ENCODE peak calls at places on chromosomes 12 and 14, in nine cellular contexts. G is IMR-90, T is fibroblast of mammary gland, P is psoas muscle, R is osteocyte, X is AG09319, W is heart left ventricle, D is mucosa of descending colon, V is neural progenitor cell. L is an unnamed sample.

GRCh38 chr12:121061831-121062230 is 22.8 kb upstream of the OASL start:
- DNase-seq in D (no peak), V (peak), P (no peak), W (no peak), G (peak), T (peak), X (no peak), R (no peak), L (no peak)

GRCh38 chr14:22185191-22185590 is 403.8 kb downstream of the DAD1 start:
- DNase-seq in V (no peak), D (no peak), T (peak), R (no peak), X (no peak), G (peak), W (no peak), P (no peak), L (no peak)

GRCh38 chr14:59831121-59831730 is 39.4 kb downstream of the RTN1 start:
- DNase-seq in G (no peak), D (no peak), R (no peak), V (no peak), P (no peak), W (no peak), T (no peak), X (no peak), L (no peak)

GRCh38 chr12:48765753-48766162 is 23.1 kb downstream of the ADCY6 start:
- DNase-seq in P (no peak), R (no peak), X (no peak), V (no peak), W (no peak), G (peak), D (no peak), T (peak), L (peak)

GRCh38 chr14:56143025-56143424 is 24.8 kb downstream of the PELI2 start:
- DNase-seq in R (no peak), X (no peak), V (no peak), P (no peak), D (no peak), G (no peak), W (no peak), T (no peak), L (no peak)

GRCh38 chr14:95361373-95362179 is 41.9 kb upstream of the CLMN start:
- DNase-seq in V (peak), G (no peak), T (peak), P (peak), D (peak), R (no peak), X (no peak), W (peak), L (peak)

GRCh38 chr12:104735801-104736200 is 222.3 kb downstream of the SLC41A2 start:
- DNase-seq in T (no peak), R (no peak), X (no peak), W (no peak), P (no peak), D (no peak), G (no peak), V (no peak), L (no peak)

GRCh38 chr14:83974647-83975163 is 1555.2 kb upstream of the FLRT2 start:
- DNase-seq in V (no peak), G (no peak), R (no peak), T (no peak), X (no peak), W (no peak), D (no peak), P (no peak), L (no peak)

GRCh38 chr14:65879218-65880009 is 466.9 kb downstream of the FUT8 start:
- DNase-seq in W (no peak), R (no peak), X (peak), V (no peak), G (peak), T (peak), P (no peak), D (no peak), L (no peak)

GRCh38 chr12:47774664-47775063 is 1.6 kb downstream of the SLC48A1 start:
- DNase-seq in G (no peak), V (no peak), R (no peak), P (peak), D (no peak), W (peak), X (no peak), T (no peak), L (no peak)

GRCh38 chr12:58387199-58387598 is 445.8 kb downstream of the ATP23 start:
- DNase-seq in D (no peak), T (peak), R (no peak), X (no peak), G (peak), P (no peak), W (no peak), V (no peak), L (no peak)

GRCh38 chr14:95151561-95151960 is 5.8 kb downstream of the DICER1 start:
- DNase-seq in P (no peak), V (no peak), X (no peak), R (no peak), G (no peak), T (peak), W (no peak), D (no peak), L (no peak)

GRCh38 chr12:53061404-53062010 is 11.6 kb downstream of the TNS2 start:
- DNase-seq in W (no peak), P (peak), V (peak), G (no peak), R (no peak), D (peak), X (no peak), T (no peak), L (no peak)

GRCh38 chr14:68599896-68600620 is 192.8 kb downstream of the ZFP36L1 start:
- DNase-seq in V (peak), T (no peak), W (no peak), X (no peak), R (no peak), P (no peak), D (no peak), G (no peak), L (no peak)

GRCh38 chr14:60648169-60648933 is 926 bp downstream of the SIX1 start:
- DNase-seq in G (peak), P (peak), D (no peak), X (no peak), T (peak), W (no peak), R (no peak), V (peak), L (peak)

GRCh38 chr12:122944588-122944987 is 21.7 kb downstream of the ABCB9 start:
- DNase-seq in W (no peak), X (no peak), G (peak), P (no peak), R (peak), T (peak), D (peak), V (no peak), L (no peak)

GRCh38 chr14:99691111-99691885 is 7.2 kb downstream of the CYP46A1 start:
- DNase-seq in V (no peak), D (no peak), P (no peak), R (peak), W (no peak), T (no peak), G (no peak), X (no peak), L (no peak)

GRCh38 chr12:34108405-34108803 is 86.1 kb downstream of the ALG10 start:
- DNase-seq in P (no peak), V (no peak), W (no peak), D (no peak), T (no peak), R (no peak), X (no peak), G (no peak), L (no peak)

GRCh38 chr14:91380610-91381371 is 36.8 kb downstream of the CCDC88C start:
- DNase-seq in D (no peak), R (no peak), T (peak), X (no peak), P (no peak), G (no peak), V (no peak), W (peak), L (no peak)

GRCh38 chr14:58955294-58955821 is 233.1 kb upstream of the DAAM1 start:
- DNase-seq in X (no peak), T (no peak), G (peak), V (peak), D (no peak), R (no peak), P (no peak), W (no peak), L (peak)

GRCh38 chr12:116943419-116944372 is 32.9 kb downstream of the FBXW8 start:
- DNase-seq in D (no peak), T (no peak), P (peak), G (no peak), X (no peak), R (no peak), V (no peak), W (no peak), L (no peak)

GRCh38 chr14:21711360-21711961 is 37.8 kb upstream of the OR4E1 start:
- DNase-seq in V (peak), T (peak), D (no peak), W (no peak), P (no peak), R (no peak), X (no peak), G (peak), L (peak)

GRCh38 chr12:32671930-32672785 is 6.9 kb upstream of the DNM1L start:
- DNase-seq in T (peak), R (no peak), P (no peak), D (no peak), X (peak), W (no peak), V (peak), G (peak), L (peak)

GRCh38 chr12:6927379-6927991 is at the start of gene ATN1:
- DNase-seq in W (peak), P (peak), D (peak), G (peak), X (peak), T (peak), R (peak), V (peak), L (peak)

GRCh38 chr12:93847517-93848452 is 170.6 kb downstream of the CRADD start:
- DNase-seq in X (no peak), P (no peak), T (peak), W (no peak), D (no peak), R (no peak), G (no peak), V (no peak), L (peak)

GRCh38 chr14:106842687-106843086 is 1316.3 kb downstream of the TMEM121 start:
- DNase-seq in R (no peak), P (no peak), D (peak), W (no peak), X (no peak), G (no peak), V (no peak), T (no peak), L (no peak)

GRCh38 chr14:106841701-106842100 is 1315.3 kb downstream of the TMEM121 start:
- DNase-seq in D (no peak), T (no peak), P (no peak), W (no peak), X (no peak), R (no peak), V (no peak), G (no peak), L (no peak)

GRCh38 chr14:106837870-106838269 is 1311.5 kb downstream of the TMEM121 start:
- DNase-seq in D (no peak), W (no peak), G (no peak), T (no peak), V (no peak), R (no peak), X (no peak), P (no peak), L (no peak)

GRCh38 chr14:106838991-106839769 is 1312.8 kb downstream of the TMEM121 start:
- DNase-seq in T (no peak), X (no peak), G (no peak), W (no peak), P (no peak), R (peak), V (no peak), D (no peak), L (no peak)

DNA sequence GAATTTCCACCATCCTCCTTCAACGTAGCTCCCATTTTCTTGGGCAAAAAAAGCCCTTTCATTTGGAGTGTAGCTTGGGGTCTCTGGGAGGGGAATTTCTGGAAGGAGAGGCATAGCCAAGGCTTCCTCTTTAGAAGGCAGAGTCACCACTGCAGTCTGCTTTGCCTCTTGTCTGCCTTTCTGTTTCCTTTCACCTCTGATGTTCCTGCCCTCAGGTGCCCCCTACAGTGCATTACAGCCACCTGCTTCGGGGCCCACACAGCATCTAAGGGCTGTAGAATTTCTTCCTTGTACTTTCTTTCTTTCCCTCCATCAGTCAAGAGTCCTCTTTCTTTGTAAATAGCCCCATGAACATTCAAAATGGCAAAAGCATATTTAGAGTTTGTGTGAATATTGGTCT is 1313.9 kb downstream of the TMEM121 start:
- DNase-seq in G (no peak), V (no peak), R (no peak), X (no peak), P (no peak), T (no peak), D (no peak), W (no peak), L (no peak)
- TF ChIP-seq CTCF in G (no peak), V (no peak), R (no peak), X (no peak), P (no peak), T (no peak), D (no peak), W (no peak), L (no peak)

DNA sequence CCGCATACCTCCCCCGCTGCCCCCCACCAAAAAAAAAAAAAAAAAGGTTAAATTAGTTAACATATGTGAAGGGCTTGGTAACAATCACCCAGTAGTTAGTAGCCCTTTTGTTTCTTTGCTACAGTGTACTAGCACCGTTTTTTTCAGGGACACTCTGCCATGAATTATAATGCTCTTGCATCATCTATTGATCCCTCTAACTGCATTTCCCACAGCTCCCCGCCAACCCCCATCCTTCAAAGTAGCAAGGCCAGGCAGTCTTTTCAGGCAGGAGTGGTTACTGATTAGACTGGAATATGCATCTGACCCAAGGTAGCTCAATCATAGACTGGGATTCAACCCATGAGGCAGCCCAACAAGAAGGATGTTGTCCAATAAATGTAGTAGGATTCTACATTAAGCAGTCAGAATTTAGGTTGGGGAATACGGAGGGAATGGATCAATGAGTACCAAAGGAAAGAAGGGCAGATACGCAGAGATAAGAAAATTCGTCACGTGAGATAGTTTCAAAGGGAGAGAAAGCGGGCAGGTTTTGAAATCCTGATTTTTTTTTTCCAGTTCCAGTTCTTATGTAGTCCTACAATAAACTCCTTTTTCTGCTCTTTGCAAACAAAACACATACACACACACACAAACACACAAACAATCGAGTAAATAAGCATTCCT is 39.8 kb upstream of the CRACR2A start:
- DNase-seq in R (no peak), G (no peak), W (no peak), T (no peak), V (no peak), P (no peak), X (no peak), D (no peak), L (no peak)
- TF ChIP-seq CTCF in R (no peak), G (no peak), W (no peak), T (no peak), V (no peak), P (no peak), X (no peak), D (no peak), L (no peak)

GRCh38 chr14:72472845-72473244 is 421.1 kb downstream of the DPF3 start:
- DNase-seq in P (no peak), V (no peak), R (no peak), W (no peak), D (no peak), G (peak), T (no peak), X (no peak), L (no peak)
- TF ChIP-seq CTCF in P (no peak), V (peak), R (peak), W (no peak), D (no peak), G (no peak), T (no peak), X (no peak), L (no peak)

DNA sequence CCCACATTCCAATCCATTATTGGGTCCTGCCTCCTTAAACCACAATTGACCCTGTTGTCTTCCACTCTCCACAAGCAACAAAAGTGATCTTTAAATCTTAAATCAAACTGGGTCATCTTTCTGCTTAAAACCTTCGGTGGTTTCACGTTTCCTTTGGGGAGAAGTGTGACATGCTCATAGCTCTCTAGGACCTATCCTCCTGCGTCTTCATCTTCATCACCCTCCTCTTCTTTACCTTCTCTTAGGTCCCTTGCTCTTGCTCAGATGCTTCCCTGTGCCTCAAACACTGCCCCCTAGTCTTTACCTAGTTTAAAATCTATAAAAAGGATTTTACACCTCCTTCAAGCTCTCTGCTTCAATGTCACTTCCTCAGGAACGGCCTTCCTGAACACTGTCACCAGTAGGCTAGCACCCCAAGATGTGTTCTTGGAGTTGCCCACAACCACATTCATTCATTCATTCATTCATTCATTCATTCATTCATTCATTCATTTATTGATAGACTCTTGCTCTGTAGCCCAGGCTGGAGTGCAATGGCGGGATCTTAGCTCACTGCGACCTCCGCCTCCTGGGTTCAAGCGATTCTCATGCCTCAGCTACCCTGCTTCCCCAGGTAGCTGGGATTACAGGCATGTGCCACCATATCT is 46.8 kb downstream of the GALNT4 start:
- DNase-seq in D (no peak), X (no peak), W (no peak), R (no peak), G (no peak), V (no peak), P (no peak), T (no peak), L (no peak)
- TF ChIP-seq CTCF in D (no peak), X (no peak), W (no peak), R (no peak), G (no peak), V (no peak), P (no peak), T (no peak), L (no peak)

DNA sequence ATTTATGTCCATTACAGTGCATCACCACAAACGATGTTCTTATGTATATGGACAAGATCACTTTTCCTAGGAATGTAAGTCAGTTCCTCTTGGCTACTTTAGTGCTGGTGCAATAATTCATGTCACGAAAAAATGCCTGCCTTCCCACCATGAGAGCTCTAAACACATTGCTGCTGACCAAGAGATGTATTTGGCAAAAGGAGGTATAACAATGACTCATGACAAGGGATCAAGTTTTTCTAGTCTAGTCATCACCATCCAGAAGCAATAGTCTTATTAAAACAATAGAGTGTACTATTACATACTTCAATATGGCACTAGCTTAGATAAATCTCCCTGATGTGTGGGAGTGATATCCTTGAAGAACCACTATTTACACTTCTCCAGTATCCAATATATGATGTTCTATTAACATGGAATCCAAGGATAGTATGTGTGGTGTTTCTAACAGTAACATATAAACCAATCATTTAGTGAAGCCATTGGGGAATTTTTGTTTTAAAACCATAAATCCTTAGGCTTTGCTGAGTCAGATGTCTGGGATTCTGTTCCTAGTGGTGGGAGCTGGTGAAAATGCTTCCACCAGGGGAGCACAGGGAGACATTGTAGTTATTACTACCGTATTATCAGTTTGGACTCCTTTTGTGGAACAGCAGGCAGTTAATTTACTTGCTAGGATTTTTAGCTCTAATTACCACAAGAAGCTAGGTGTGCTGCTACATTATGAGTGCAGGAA is 1387.5 kb downstream of the LRFN5 start:
- DNase-seq in D (no peak), R (no peak), P (no peak), X (no peak), T (peak), G (peak), V (no peak), W (no peak), L (no peak)
- TF ChIP-seq CTCF in D (no peak), R (no peak), P (no peak), X (no peak), T (no peak), G (no peak), V (no peak), W (no peak), L (no peak)

DNA sequence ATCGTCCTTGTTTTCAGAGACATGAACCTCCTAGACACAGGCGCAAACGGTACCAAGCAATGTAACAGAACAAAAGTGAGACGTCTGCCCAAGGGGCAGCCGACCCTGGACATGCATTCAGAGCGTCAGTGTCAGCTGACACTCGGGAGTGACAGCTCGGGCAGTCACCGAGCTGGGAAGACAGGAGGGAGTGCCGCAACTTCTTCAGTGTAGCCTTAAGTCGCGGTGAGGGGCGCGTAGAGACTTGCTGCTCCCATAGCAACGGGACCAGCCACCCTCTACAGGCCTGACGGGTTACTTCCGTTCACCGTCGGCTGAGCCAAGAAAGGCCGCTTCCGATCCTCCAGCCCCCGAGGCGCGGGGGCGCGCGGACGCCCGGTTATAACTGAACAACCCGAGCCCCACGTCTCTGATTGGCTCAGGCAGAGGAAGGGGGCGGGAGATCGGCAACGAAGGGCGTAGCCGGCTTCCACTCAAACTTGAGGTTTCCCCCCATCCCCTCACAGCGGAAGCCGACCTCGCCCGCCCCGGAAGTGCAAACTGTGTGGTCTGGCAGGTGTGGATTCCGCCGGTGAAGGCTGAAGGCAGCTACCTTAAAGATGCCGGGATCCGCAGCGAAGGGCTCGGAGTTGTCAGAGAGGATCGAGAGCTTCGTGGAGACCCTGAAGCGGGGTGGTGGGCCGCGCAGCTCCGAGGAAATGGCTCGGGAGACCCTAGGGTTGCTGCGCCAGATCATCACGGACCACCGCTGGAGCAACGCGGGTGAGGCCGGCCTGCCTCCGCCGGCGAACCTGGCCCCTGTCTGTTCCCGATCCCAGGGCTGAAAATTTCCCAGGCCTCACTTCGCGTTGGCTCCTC is at the start of gene EIF2B2:
- DNase-seq in D (peak), V (peak), T (peak), P (peak), R (peak), G (peak), W (peak), X (peak), L (peak)
- TF ChIP-seq CTCF in D (no peak), V (peak), T (no peak), P (peak), R (peak), G (peak), W (no peak), X (no peak), L (no peak)

GRCh38 chr12:45215419-45216296 is at the start of gene ANO6:
- DNase-seq in P (peak), G (peak), W (peak), T (peak), R (peak), V (peak), D (peak), X (no peak), L (peak)
- TF ChIP-seq CTCF in P (no peak), G (peak), W (peak), T (peak), R (peak), V (peak), D (no peak), X (peak), L (peak)

L was measured in GM20000.